ENCODE peak calls at places on chromosomes 1 and 21, in six cellular contexts. X is adrenal gland, A is pancreas, R is astrocyte, Q is tibial nerve, C is neural progenitor cell. M is an unnamed sample. For H3K4me1, the result is how much of the 10 kb centered on the place peaks cover.

GRCh38 chr1:1118893-1119220 is 3.0 kb upstream of the C1orf159 start:
- DNase-seq in A (no peak), X (no peak), Q (no peak), C (no peak), R (no peak), M (no peak)

GRCh38 chr21:22791986-22792560 is 1793.9 kb downstream of the NCAM2 start:
- DNase-seq in C (peak), R (peak), A (no peak), X (peak), Q (peak), M (peak)

GRCh38 chr21:42370894-42371654 is 4.7 kb upstream of the TFF1 start:
- DNase-seq in R (no peak), A (no peak), C (no peak), Q (no peak), X (no peak), M (no peak)

GRCh38 chr21:34072145-34073031 is 990 bp upstream of the MRPS6 start:
- DNase-seq in Q (peak), C (no peak), X (peak), R (no peak), A (peak), M (no peak)

GRCh38 chr1:66012076-66012769 is 219.5 kb downstream of the PDE4B start:
- DNase-seq in C (no peak), A (no peak), R (no peak), Q (no peak), X (no peak), M (no peak)

GRCh38 chr1:66752000-66752592 is at the start of gene DYNLT5:
- DNase-seq in Q (no peak), A (peak), R (peak), C (peak), X (peak), M (peak)

GRCh38 chr1:115227683-115228082 is 110.4 kb downstream of the NGF start:
- DNase-seq in A (no peak), Q (no peak), C (no peak), R (peak), X (no peak), M (no peak)

GRCh38 chr1:88608139-88608943 is 75.7 kb upstream of the PKN2 start:
- DNase-seq in C (peak), R (peak), X (no peak), A (no peak), Q (no peak), M (peak)

GRCh38 chr21:16079830-16080229 is 350.0 kb downstream of the USP25 start:
- DNase-seq in Q (no peak), A (no peak), R (peak), X (no peak), C (no peak), M (no peak)

GRCh38 chr1:44719318-44719717 is 11.7 kb downstream of the RNU5D-1 start:
- DNase-seq in Q (no peak), C (no peak), X (no peak), A (no peak), R (no peak), M (no peak)

GRCh38 chr1:38804062-38804886 is 55.3 kb downstream of the RRAGC start:
- DNase-seq in C (peak), R (no peak), Q (no peak), X (no peak), A (no peak), M (peak)

GRCh38 chr1:119712342-119713038 is 756 bp downstream of the PHGDH start:
- DNase-seq in C (peak), Q (peak), X (no peak), R (peak), A (peak), M (peak)

GRCh38 chr21:33244781-33245105 is 15.0 kb downstream of the IFNAR2 start:
- DNase-seq in X (no peak), R (no peak), A (no peak), C (no peak), Q (no peak), M (no peak)

GRCh38 chr1:197948926-197949899 is 32.0 kb downstream of the LHX9 start:
- DNase-seq in R (no peak), C (no peak), X (no peak), Q (no peak), A (no peak), M (no peak)

GRCh38 chr1:24558902-24559791 is 3.3 kb downstream of the NCMAP start:
- DNase-seq in A (peak), R (peak), C (peak), Q (peak), X (peak), M (peak)

GRCh38 chr1:24560361-24560760 is 4.5 kb downstream of the NCMAP start:
- DNase-seq in C (no peak), R (no peak), Q (no peak), X (no peak), A (no peak), M (no peak)

GRCh38 chr1:24557220-24557619 is 1.3 kb downstream of the NCMAP start:
- DNase-seq in A (peak), Q (no peak), R (no peak), C (no peak), X (no peak), M (no peak)

GRCh38 chr1:24557711-24558121 is 1.8 kb downstream of the NCMAP start:
- DNase-seq in Q (no peak), R (no peak), C (no peak), X (no peak), A (peak), M (no peak)

GRCh38 chr1:24558455-24558854 is 2.6 kb downstream of the NCMAP start:
- DNase-seq in A (no peak), R (no peak), X (no peak), Q (no peak), C (no peak), M (no peak)
- H3K4me3 ChIP-seq in A (no peak), R (no peak), X (no peak), Q (no peak), C (no peak), M (no peak)

DNA sequence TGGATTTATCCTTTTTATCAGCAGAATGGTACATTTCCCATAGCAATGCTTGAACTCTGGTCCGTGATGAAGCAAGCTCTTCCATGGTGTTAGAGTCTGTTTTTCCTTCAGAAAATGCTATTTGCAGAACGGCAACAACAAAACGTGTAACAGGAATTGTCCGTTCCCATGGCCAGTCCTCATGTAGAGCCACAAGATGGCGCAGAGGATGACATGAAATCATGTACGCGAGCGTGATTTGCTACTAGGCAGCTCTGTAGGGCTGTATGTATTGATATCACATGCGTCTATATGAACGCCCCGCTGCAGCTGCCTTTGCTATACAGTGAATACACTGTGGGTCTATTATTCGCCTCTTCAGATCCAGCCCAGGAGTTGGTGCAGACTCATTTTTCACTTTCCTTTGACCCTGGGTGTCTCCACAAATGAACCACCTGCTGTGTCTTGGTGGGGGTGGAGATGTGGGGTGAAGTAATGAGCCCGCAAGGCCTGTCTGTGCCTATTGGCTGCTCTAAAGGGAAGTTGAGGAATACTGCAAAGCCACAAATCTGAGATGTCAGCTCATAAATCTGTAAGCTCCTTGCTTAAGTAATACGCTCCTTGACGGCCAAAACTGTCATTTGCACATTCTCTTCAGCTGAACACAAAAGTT is 361.5 kb downstream of the KIF26B start:
- DNase-seq in X (no peak), Q (no peak), R (peak), A (no peak), C (peak), M (no peak)
- TF ChIP-seq CTCF in X (no peak), Q (no peak), R (no peak), A (no peak), C (peak), M (peak)

DNA sequence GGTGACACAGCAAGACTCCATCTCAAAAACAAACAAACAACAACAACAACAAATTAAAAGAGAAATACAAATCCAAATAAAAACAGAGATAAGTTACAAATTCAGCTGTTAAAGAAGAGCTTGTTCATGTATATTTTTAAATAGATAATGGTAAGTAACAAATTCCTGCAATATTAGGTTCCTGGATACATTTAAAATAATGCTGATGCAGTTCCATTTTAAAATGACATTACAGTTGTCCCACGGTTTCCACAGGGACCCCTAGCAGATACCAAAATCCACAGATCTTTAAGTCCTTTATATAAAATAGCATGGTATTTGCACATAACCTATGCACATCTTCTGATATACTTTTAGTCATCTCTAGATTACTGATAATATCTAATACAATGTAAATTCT is 61.5 kb downstream of the ABL2 start:
- DNase-seq in C (no peak), Q (no peak), R (no peak), A (no peak), X (no peak), M (no peak)
- H3K4me1 ChIP-seq in C (under half), Q (under half), R (under half), A (under half), X (under half), M (under half)

DNA sequence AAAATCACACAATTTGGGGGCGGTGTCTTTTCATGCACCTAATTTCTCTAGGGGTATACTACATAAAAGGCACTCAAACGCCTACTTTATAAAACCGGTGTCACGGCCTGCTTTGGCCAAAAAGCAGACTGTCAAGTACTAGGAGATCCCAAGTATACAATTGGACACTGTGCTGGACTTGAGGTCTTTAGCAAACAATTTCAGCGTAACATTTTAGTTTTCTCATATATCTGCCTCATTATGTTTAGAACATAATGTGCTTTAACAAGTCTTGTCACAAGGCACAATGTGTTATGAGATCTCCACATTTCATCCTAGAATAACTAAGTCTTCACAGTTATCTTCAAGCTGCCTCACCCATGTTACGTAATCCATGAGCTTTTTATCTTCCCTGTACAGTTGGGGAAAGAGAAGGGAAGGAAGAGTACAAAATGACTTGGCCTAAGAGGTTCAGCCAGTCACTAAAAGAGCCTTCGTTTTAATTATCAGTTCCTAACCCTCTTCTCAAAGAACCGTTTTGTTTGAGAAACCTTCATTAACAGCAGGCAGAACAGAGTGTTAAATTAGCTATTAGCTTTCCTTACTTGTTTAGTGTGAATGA is 1.7 kb downstream of the SSX2IP start:
- DNase-seq in Q (no peak), R (peak), C (no peak), A (no peak), X (no peak), M (peak)
- H3K4me3 ChIP-seq in Q (no peak), R (no peak), C (peak), A (no peak), X (no peak), M (peak)

DNA sequence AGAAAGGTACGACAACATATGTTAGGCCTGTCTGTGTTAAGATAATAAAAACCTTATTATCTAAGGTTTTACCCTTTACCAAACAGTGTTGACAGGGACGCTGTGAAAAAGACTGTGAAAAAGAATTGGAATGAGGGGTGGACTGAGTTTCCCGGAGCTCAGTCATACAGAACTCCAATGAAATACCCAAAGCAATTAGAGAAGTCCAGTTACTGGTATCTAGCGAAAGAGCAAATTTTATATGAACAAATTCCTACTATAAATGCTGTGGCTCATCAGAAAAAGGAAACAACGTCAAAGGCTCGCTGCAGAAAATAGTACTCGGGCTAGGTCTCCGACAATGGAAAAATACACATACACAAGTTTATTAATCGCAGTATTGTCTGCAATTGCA is 708 bp upstream of the RBBP5 start:
- DNase-seq in A (no peak), Q (no peak), X (no peak), R (no peak), C (no peak), M (no peak)
- TF ChIP-seq CTCF in A (no peak), Q (peak), X (no peak), R (no peak), C (no peak), M (no peak)

DNA sequence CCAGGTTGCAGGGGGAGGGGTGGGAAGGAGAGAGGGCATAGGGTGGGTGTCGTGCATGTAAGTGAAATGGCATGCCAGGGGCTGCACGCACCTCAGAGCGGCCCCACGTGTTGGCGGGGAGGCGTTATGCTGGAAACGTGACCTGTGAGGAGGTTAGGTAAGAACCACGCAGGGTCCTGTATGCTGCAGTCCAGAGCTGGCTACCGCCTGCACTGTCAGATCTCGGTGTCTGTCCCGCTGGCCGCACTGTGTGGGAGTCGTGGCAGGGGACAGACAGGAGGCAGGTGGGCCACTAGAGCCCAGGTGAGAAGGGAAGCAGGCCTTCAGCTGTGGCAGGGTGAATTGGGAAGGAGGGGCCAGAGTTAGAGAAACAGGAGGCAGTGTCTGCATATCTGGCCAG is 79.7 kb downstream of the GALNT2 start:
- DNase-seq in R (no peak), C (no peak), X (no peak), Q (no peak), A (no peak), M (no peak)
- H3K4me1 ChIP-seq in R (under half), C (under half), X (half or more), Q (half or more), A (half or more), M (half or more)

GRCh38 chr1:53685272-53686051 is 53.5 kb downstream of the GLIS1 start:
- DNase-seq in R (peak), A (no peak), X (no peak), Q (no peak), C (peak), M (no peak)
- H3K4me3 ChIP-seq in R (peak), A (no peak), X (no peak), Q (no peak), C (no peak), M (no peak)

GRCh38 chr21:26845750-26846035 is 484 bp upstream of the ADAMTS1 start:
- DNase-seq in X (no peak), R (peak), Q (peak), C (no peak), A (no peak), M (no peak)

GRCh38 chr21:26846036-26846931 is 1.1 kb upstream of the ADAMTS1 start:
- DNase-seq in Q (peak), R (peak), A (peak), C (peak), X (peak), M (peak)

GRCh38 chr21:26844258-26845065 is 747 bp downstream of the ADAMTS1 start:
- DNase-seq in R (peak), X (no peak), Q (peak), A (peak), C (peak), M (peak)

GRCh38 chr21:26843912-26844257 is 1.3 kb downstream of the ADAMTS1 start:
- DNase-seq in R (peak), X (no peak), C (peak), Q (no peak), A (no peak), M (no peak)

GRCh38 chr21:26845066-26845749 is at the start of gene ADAMTS1:
- DNase-seq in R (peak), C (peak), Q (peak), X (peak), A (peak), M (peak)
- TF ChIP-seq CTCF in R (no peak), C (peak), Q (peak), X (no peak), A (no peak), M (peak)

GRCh38 chr1:22330763-22331119 is 120.9 kb upstream of the ZBTB40 start:
- DNase-seq in C (no peak), R (no peak), A (no peak), Q (no peak), X (no peak), M (no peak)

GRCh38 chr1:22332795-22333499 is 118.7 kb upstream of the ZBTB40 start:
- DNase-seq in X (peak), Q (no peak), R (no peak), A (no peak), C (no peak), M (no peak)

GRCh38 chr1:22331618-22332017 is 120.0 kb upstream of the ZBTB40 start:
- DNase-seq in C (no peak), Q (no peak), X (no peak), R (no peak), A (no peak), M (no peak)

GRCh38 chr1:22333516-22334121 is 118.0 kb upstream of the ZBTB40 start:
- DNase-seq in Q (no peak), A (no peak), C (no peak), R (no peak), X (no peak), M (no peak)

GRCh38 chr1:22332166-22332717 is 119.4 kb upstream of the ZBTB40 start:
- DNase-seq in R (no peak), Q (no peak), C (no peak), A (no peak), X (no peak), M (no peak)
- H3K4me1 ChIP-seq in R (under half), Q (under half), C (under half), A (under half), X (under half), M (under half)

M was measured in cardiac muscle cell.